ENCODE peak calls at places on chromosomes 13 and 19, in four cellular contexts. C is mammary epithelial cell, J is mesenchymal stem cell, E is IMR-90. Q is an unnamed sample.

GRCh38 chr13:20711301-20712044 is 8.0 kb downstream of the IL17D start:
- DNase-seq in J (peak; percentile 16), C (no peak), E (no peak), Q (peak; percentile 62)

GRCh38 chr19:50481351-50482149 is 4.9 kb upstream of the GARIN5A start:
- DNase-seq in E (no peak), J (no peak), C (no peak), Q (no peak)

GRCh38 chr13:29589234-29589633 is 6.3 kb downstream of the SLC7A1 start:
- DNase-seq in J (no peak), C (peak; percentile 66), E (peak; percentile 63), Q (no peak)

GRCh38 chr19:51448745-51449093 is 9.5 kb downstream of the SIGLEC8 start:
- DNase-seq in E (no peak), J (no peak), C (no peak), Q (no peak)

GRCh38 chr13:42028113-42028799 is 20.2 kb upstream of the DGKH start:
- DNase-seq in E (no peak), J (no peak), C (no peak), Q (no peak)

GRCh38 chr19:4852484-4852883 is 15.0 kb downstream of the PLIN3 start:
- DNase-seq in E (no peak), C (no peak), J (no peak), Q (no peak)

GRCh38 chr19:55113570-55114039 is 3.8 kb downstream of the PPP1R12C start:
- DNase-seq in C (peak; percentile 16), J (peak; percentile 99), E (peak; percentile 92), Q (peak; percentile 83)

GRCh38 chr19:52170863-52171320 is 529 bp downstream of the ZNF836 start:
- DNase-seq in C (no peak), E (no peak), J (peak; percentile 30), Q (no peak)

GRCh38 chr19:18460313-18460712 is 22.4 kb upstream of the ISYNA1 start:
- DNase-seq in C (peak; percentile 65), J (peak; percentile 67), E (peak; percentile 86), Q (no peak)

GRCh38 chr13:91326156-91326555 is 21.3 kb upstream of the MIR17HG start:
- DNase-seq in C (no peak), E (no peak), J (no peak), Q (no peak)

GRCh38 chr13:30796132-30796832 is 60.9 kb downstream of the ALOX5AP start:
- DNase-seq in J (peak; percentile 70), C (peak; percentile 80), E (peak; percentile 62), Q (no peak)

GRCh38 chr13:61414686-61415664 is 674 bp downstream of the PCDH20 start:
- DNase-seq in E (no peak), C (peak; percentile 6), J (peak; percentile 18), Q (no peak)

GRCh38 chr19:18520848-18521691 is 800 bp downstream of the ELL start:
- DNase-seq in J (peak; percentile 46), E (no peak), C (no peak), Q (peak; percentile 70)

GRCh38 chr13:94825507-94825906 is 113.2 kb upstream of the SOX21 start:
- DNase-seq in E (no peak), C (no peak), J (peak; percentile 65), Q (no peak)

GRCh38 chr19:35345671-35346111 is 2.0 kb upstream of the FFAR1 start:
- DNase-seq in C (no peak), J (no peak), E (no peak), Q (peak; percentile 40)

GRCh38 chr13:34561033-34561432 is 381.0 kb upstream of the NBEA start:
- DNase-seq in E (no peak), J (no peak), C (no peak), Q (no peak)

GRCh38 chr19:34313188-34313587 is 51.8 kb upstream of the GPI start:
- DNase-seq in E (peak; percentile 84), J (peak; percentile 68), C (peak; percentile 35), Q (no peak)

GRCh38 chr19:48249502-48250014 is 6.2 kb downstream of the CARD8 start:
- DNase-seq in C (no peak), J (peak; percentile 42), E (no peak), Q (peak; percentile 74)

GRCh38 chr13:90070362-90070761 is 1277.1 kb upstream of the MIR17HG start:
- DNase-seq in J (peak; percentile 3), E (no peak), C (no peak), Q (no peak)

GRCh38 chr13:39516140-39516539 is 86.9 kb downstream of the LHFPL6 start:
- DNase-seq in J (no peak), C (no peak), E (no peak), Q (no peak)

GRCh38 chr13:77874406-77874805 is 44.2 kb downstream of the EDNRB start:
- DNase-seq in E (peak; percentile 80), C (no peak), J (no peak), Q (no peak)

GRCh38 chr13:75612354-75612753 is 23.8 kb upstream of the LMO7 start:
- DNase-seq in C (no peak), J (peak; percentile 68), E (peak; percentile 43), Q (no peak)

GRCh38 chr19:43229315-43229714 is 23.9 kb upstream of the PSG4 start:
- DNase-seq in C (peak; percentile 46), J (no peak), E (peak; percentile 10), Q (peak; percentile 67)

GRCh38 chr13:96052655-96053002 is 572 bp downstream of the UGGT2 start:
- DNase-seq in C (peak; percentile 60), E (peak; percentile 83), J (peak; percentile 88), Q (peak; percentile 75)

GRCh38 chr13:106230450-106230849 is 305.0 kb downstream of the EFNB2 start:
- DNase-seq in E (peak; percentile 83), J (peak; percentile 46), C (peak; percentile 64), Q (no peak)

GRCh38 chr19:10566658-10567410 is 1.0 kb upstream of the KRI1 start:
- DNase-seq in C (no peak), J (peak; percentile 34), E (no peak), Q (peak; percentile 70)
- H3K9ac ChIP-seq in C (no peak overlapping the region), J (peak overlapping the region; percentile 87), E (peak overlapping the region; percentile 60), Q (peak overlapping the region; percentile 71)

GRCh38 chr13:44759723-44760360 is 183.7 kb upstream of the TSC22D1 start:
- DNase-seq in J (peak; percentile 38), C (peak; percentile 61), E (peak; percentile 54), Q (no peak)
- H3K9ac ChIP-seq in J (no peak overlapping the region), C (no peak overlapping the region), E (no peak overlapping the region), Q (no peak overlapping the region)

DNA sequence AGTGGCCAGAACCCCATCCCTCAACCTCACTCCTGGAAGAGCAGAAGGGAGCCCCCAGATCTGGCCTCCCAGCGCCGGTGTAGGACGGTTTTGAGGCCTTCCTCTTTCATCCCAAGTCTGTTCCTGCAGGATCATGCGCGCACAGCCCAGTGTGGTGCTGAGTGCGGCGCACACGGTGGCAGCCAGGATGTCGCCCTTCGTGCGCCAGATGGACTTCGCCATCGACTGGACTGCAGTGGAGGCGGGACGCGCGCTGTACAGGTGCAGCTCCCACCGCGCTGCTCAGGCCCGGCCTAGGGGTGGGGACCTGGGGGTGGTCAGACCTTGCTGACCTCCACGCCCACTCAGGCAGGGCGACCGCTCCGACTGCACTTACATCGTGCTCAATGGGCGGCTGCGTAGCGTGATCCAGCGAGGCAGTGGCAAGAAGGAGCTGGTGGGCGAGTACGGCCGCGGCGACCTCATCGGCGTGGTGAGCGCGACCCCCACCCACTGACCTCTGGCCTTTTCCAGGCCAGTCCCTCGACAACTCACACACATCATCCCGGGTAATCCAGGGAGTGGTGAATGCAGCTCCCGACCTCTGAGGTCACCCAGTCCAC is 14.8 kb downstream of the PNPLA6 start:
- DNase-seq in E (no peak), J (no peak), C (no peak), Q (no peak)
- H3K9ac ChIP-seq in E (no peak overlapping the region), J (no peak overlapping the region), C (no peak overlapping the region), Q (no peak overlapping the region)

GRCh38 chr19:45091031-45091918 is 1.7 kb upstream of the PPP1R37 start:
- DNase-seq in C (peak; percentile 99), J (peak; percentile 99), E (peak; percentile 99), Q (peak; percentile 100)
- H3K9ac ChIP-seq in C (peak overlapping the region; percentile 79), J (peak overlapping the region; percentile 99), E (peak overlapping the region; percentile 64), Q (peak overlapping the region; percentile 95)

DNA sequence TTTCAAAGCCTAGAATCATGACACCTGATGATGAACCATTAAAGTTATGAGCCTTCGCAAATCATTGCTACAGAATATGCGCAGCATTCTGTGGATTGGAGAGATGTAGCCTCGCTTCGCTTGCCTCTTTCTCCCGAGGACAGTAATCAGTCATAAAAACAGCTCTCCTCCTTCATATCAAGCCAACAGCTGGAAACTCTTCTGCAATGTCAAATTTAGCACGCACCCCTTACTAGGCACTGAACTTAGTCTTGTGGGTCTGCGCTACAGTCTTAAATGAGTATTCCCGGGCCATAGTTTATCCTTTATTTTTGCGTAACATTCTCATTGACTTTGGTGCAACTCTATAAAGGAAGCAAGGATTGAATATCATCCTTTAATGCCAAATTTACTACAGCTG is 79.5 kb downstream of the DACH1 start:
- DNase-seq in E (no peak), C (no peak), J (no peak), Q (no peak)
- H3K9ac ChIP-seq in E (no peak overlapping the region), C (no peak overlapping the region), J (no peak overlapping the region), Q (no peak overlapping the region)

GRCh38 chr13:51222510-51223283 is 499 bp downstream of the FAM124A start:
- DNase-seq in E (no peak), J (peak; percentile 20), C (no peak), Q (no peak)
- H3K9ac ChIP-seq in E (no peak overlapping the region), J (peak overlapping the region; percentile 83), C (no peak overlapping the region), Q (no peak overlapping the region)

GRCh38 chr19:58451358-58452101 is at the start of gene ZNF324B:
- DNase-seq in E (peak; percentile 92), C (peak; percentile 94), J (peak; percentile 97), Q (peak; percentile 100)
- H3K9ac ChIP-seq in E (peak within 1 kb of the TSS; percentile 7), C (peak within 1 kb of the TSS; percentile 61), J (peak within 1 kb of the TSS; percentile 88), Q (peak within 1 kb of the TSS; percentile 90)

Q was measured in Karpas-422.